ENCODE peak calls at places on chromosomes 6 and 20, in seven cellular contexts. V, L, W, R, X, S and Z are unnamed samples.

GRCh38 chr6:119614138-119614537 is 264.6 kb upstream of the MAN1A1 start:
- DNase-seq in S (peak; percentile 10), X (no peak), L (no peak), R (no peak), W (no peak), V (no peak), Z (no peak)

GRCh38 chr20:21099653-21100589 is 6.2 kb downstream of the LINC00237 start:
- DNase-seq in X (no peak), L (peak; percentile 41), V (no peak), W (no peak), R (peak; percentile 60), S (no peak), Z (peak; percentile 37)

GRCh38 chr6:107646176-107646575 is 156.3 kb downstream of the SOBP start:
- DNase-seq in X (peak; percentile 74), S (no peak), R (no peak), W (no peak), L (peak; percentile 80), V (peak; percentile 17), Z (peak; percentile 66)

GRCh38 chr6:109892451-109893435 is 85.4 kb upstream of the GPR6 start:
- DNase-seq in X (no peak), L (no peak), V (no peak), S (no peak), W (peak; percentile 82), R (peak; percentile 20), Z (no peak)

GRCh38 chr6:52503853-52504777 is 72.7 kb downstream of the TRAM2 start:
- DNase-seq in V (peak; percentile 79), R (no peak), L (peak; percentile 93), S (peak; percentile 91), X (peak; percentile 49), W (peak; percentile 87), Z (peak; percentile 68)

GRCh38 chr6:87803784-87804183 is 101.8 kb upstream of the AKIRIN2 start:
- DNase-seq in X (no peak), R (no peak), W (no peak), V (no peak), L (no peak), S (no peak), Z (no peak)

GRCh38 chr6:72324591-72324990 is 297.3 kb upstream of the KCNQ5 start:
- DNase-seq in S (no peak), X (no peak), L (no peak), R (no peak), W (no peak), V (no peak), Z (no peak)

GRCh38 chr6:106275692-106276091 is 49.9 kb downstream of the ATG5 start:
- DNase-seq in V (no peak), R (no peak), L (no peak), W (no peak), S (peak; percentile 74), X (no peak), Z (no peak)

GRCh38 chr6:15183979-15184378 is 61.9 kb upstream of the JARID2 start:
- DNase-seq in W (no peak), S (no peak), X (no peak), L (no peak), V (no peak), R (no peak), Z (no peak)

GRCh38 chr20:37270586-37271420 is 9.2 kb upstream of the GHRH start:
- DNase-seq in S (no peak), R (no peak), W (no peak), V (no peak), L (no peak), X (no peak), Z (peak; percentile 30)

GRCh38 chr6:11978169-11978987 is 33.7 kb upstream of the HIVEP1 start:
- DNase-seq in W (no peak), V (no peak), S (no peak), X (peak; percentile 71), R (no peak), L (no peak), Z (peak; percentile 15)